ENCODE peak calls at places on chromosome 22, in five cellular contexts. E, H, L, P and Y are unnamed samples.
A peak's percentile ranks its signal among the peaks of the same experiment; 100 is the strongest.

GRCh38 chr22:48253573-48253972 is 1491.1 kb downstream of the TBC1D22A start:
- DNase-seq in E (no peak), H (no peak), L (no peak), P (no peak), Y (no peak)

GRCh38 chr22:27804016-27804415 is 2.5 kb upstream of the MN1 start:
- DNase-seq in E (no peak), H (no peak), L (no peak), P (no peak), Y (no peak)

GRCh38 chr22:41401781-41402648 is 20.3 kb downstream of the TEF start:
- DNase-seq in E (peak; percentile 81), H (peak; percentile 77), L (peak; percentile 86), P (peak; percentile 88), Y (peak; percentile 89)

GRCh38 chr22:46432164-46433068 is 96.9 kb downstream of the TRMU start:
- DNase-seq in E (no peak), H (no peak), L (no peak), P (no peak), Y (no peak)

GRCh38 chr22:35023692-35024363 is 42.1 kb upstream of the ISX start:
- DNase-seq in E (peak; percentile 72), H (peak; percentile 55), L (peak; percentile 16), P (peak; percentile 43), Y (no peak)

GRCh38 chr22:31279821-31280496 is 12.3 kb downstream of the PIK3IP1 start:
- DNase-seq in E (no peak), H (no peak), L (peak; percentile 14), P (no peak), Y (no peak)

GRCh38 chr22:50731811-50732624 is 6.0 kb upstream of the ACR start:
- DNase-seq in E (peak; percentile 86), H (peak; percentile 55), L (peak; percentile 40), P (peak; percentile 50), Y (peak; percentile 60)

GRCh38 chr22:17788023-17788330 is 13.7 kb upstream of the BID start:
- DNase-seq in E (no peak), H (no peak), L (no peak), P (no peak), Y (no peak)

GRCh38 chr22:44758354-44758969 is 6.1 kb downstream of the ARHGAP8 start:
- DNase-seq in E (peak; percentile 82), H (peak; percentile 52), L (peak; percentile 51), P (peak; percentile 44), Y (peak; percentile 62)

GRCh38 chr22:28268176-28268575 is 349.1 kb upstream of the PITPNB start:
- DNase-seq in E (no peak), H (no peak), L (no peak), P (no peak), Y (no peak)

GRCh38 chr22:45317551-45318167 is 7.9 kb downstream of the FAM118A start:
- DNase-seq in E (peak; percentile 70), H (peak; percentile 64), L (no peak), P (peak; percentile 77), Y (no peak)

GRCh38 chr22:25364736-25365241 is 145.3 kb downstream of the CRYBB2 start:
- DNase-seq in E (no peak), H (no peak), L (no peak), P (no peak), Y (no peak)

GRCh38 chr22:17086301-17086700 is 1.5 kb downstream of the IL17RA start:
- DNase-seq in E (no peak), H (no peak), L (no peak), P (no peak), Y (no peak)

GRCh38 chr22:39528080-39528661 is 4.4 kb downstream of the RPS19BP1 start:
- DNase-seq in E (peak; percentile 20), H (no peak), L (no peak), P (no peak), Y (no peak)

GRCh38 chr22:39530692-39531331 is 1.7 kb downstream of the RPS19BP1 start:
- DNase-seq in E (peak; percentile 45), H (peak; percentile 61), L (peak; percentile 24), P (peak; percentile 67), Y (peak; percentile 47)

GRCh38 chr22:39530136-39530535 is 2.4 kb downstream of the RPS19BP1 start:
- DNase-seq in E (no peak), H (no peak), L (no peak), P (no peak), Y (no peak)

GRCh38 chr22:39528681-39529486 is 3.7 kb downstream of the RPS19BP1 start:
- DNase-seq in E (peak; percentile 77), H (peak; percentile 97), L (peak; percentile 67), P (peak; percentile 96), Y (peak; percentile 83)

DNA sequence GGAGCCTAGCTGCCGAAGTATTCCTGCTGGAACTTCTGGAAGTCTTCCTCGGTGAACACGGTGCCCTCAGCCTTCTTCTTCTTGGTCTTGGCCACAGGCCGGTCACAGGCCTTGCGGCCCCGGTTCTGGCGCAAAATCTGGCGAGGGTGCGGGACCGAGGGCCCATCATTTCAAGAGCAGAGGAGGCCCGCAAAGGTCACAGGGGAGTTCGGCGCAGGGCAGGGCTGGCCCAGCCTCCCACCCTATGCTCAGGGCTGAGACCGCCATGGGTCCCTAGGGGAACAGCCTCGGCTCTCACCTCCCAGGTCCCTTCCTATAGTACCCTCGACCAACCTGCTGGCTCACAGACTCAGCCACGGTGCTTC is 3.1 kb downstream of the RPS19BP1 start:
- DNase-seq in E (no peak), H (no peak), L (no peak), P (no peak), Y (no peak)
- TF ChIP-seq CTCF in E (no peak), H (no peak), L (no peak), P (no peak), Y (no peak)

DNA sequence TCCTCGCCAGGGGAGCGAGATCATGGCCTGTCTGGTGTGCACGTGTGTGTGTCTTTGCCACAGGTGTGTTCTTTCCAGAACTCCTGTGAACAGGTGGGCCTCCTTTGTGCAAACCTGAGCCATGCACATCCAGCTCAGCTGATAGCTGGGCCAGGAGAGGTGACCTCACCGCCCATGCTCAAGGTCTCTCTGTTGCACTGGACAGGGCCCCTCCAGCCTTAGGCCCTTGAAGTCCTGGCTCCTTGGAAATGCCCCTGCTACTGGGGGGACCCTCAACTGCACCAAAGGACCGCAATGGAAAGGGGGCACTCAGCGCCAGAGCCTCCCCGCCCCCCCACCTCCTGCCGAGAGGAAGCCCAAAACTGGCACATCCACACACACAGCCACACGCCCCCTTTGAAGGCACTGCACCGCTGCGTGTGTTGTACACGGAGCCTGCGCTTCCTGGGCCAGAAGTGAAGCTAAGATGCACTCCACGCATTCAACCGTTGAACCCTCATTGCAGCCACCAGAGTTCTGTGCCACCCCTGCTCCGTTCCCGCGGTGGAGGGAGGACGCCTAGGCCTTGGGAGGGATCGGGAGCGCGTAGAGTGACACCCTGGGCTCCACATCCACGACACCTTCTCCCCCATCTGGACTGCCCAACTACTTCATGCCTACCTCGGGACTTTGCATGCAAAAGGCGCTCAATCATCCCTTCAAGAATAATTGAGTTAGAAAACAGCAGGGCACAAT is 16.4 kb upstream of the IL2RB start:
- DNase-seq in E (no peak), H (no peak), L (no peak), P (no peak), Y (no peak)
- TF ChIP-seq CTCF in E (no peak), H (no peak), L (no peak), P (no peak), Y (no peak)

GRCh38 chr22:37259540-37260029 is 15.5 kb upstream of the RAC2 start:
- DNase-seq in E (peak; percentile 58), H (peak; percentile 67), L (peak; percentile 18), P (peak; percentile 70), Y (peak; percentile 55)
- TF ChIP-seq CTCF in E (peak; percentile 67), H (peak; percentile 80), L (no peak), P (peak; percentile 75), Y (peak; percentile 55)

DNA sequence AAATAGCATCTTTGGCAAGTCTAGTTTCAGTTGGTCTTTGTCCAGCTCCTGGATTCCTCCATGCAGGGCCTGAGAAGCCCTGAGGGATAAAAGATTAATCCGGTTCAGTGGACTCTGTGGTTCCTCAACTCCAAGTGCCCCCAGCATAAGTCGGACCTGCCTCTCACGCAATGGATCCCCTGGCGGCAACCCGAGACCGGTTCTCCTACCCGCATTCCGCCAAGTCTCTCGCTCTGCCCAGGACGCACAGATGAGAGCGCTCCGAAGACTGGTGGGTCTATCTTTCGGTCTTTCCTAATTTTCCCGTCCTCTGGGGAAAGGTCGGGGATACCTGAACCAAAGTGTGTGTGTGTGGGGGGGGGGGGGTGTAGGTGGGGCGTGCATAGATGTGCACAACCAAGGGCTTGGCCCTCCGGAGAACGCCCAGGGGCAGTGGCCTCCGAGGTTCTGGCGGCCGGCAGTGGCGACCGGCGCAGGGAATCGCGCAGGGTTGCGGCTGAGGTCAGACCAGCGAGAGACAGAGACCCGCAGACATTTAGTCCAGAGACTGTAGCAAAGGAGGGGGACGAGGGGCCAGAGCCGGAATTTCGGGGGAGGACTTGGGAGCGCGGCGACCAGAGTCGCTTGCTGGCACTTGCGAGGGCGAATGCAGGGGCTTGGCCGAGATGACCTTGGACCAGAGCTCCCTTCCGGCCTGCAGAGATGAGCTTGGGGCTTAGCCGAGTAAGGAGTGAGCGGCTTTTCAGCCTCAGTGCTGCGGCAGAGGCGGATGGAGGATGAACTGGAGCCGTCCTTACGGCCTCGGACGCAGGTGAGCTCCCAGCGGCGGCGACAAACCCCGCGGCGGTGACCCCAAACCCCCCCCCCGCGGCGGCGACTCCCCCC is 712 bp upstream of the SLC2A11 start:
- DNase-seq in E (peak; percentile 63), H (peak; percentile 50), L (no peak), P (peak; percentile 45), Y (no peak)
- TF ChIP-seq CTCF in E (peak; percentile 22), H (no peak), L (no peak), P (no peak), Y (no peak)

GRCh38 chr22:42614312-42615091 is at the start of gene POLDIP3:
- DNase-seq in E (peak; percentile 88), H (peak; percentile 99), L (peak; percentile 87), P (peak; percentile 99), Y (peak; percentile 97)
- TF ChIP-seq CTCF in E (no peak), H (peak; percentile 24), L (no peak), P (peak; percentile 16), Y (no peak)